ENCODE peak calls at places on chromosomes 16 and 17, in six cellular contexts. I is tibial nerve; Q is activated naive CD4-positive, alpha-beta T cell treated with anti-CD3 and anti-CD28 coated beads, Interleukin-2, amount 10 ng/mL, durations not matched to agents 7 days and 5 days; P is NCI-H1694 treated with DMSO at 0.1 percent for 48 hours; L is HEK293T; U is left ventricle myocardium inferior. A is an unnamed sample.

GRCh38 chr16:27291722-27292240 is 22.0 kb upstream of the IL4R start:
- DNase-seq in Q (no peak), L (no peak), P (no peak), U (no peak), I (no peak), A (no peak)

GRCh38 chr17:81285179-81285878 is 9.8 kb downstream of the SLC38A10 start:
- DNase-seq in P (no peak), I (peak; percentile 58), Q (peak; percentile 75), U (peak; percentile 84), L (no peak), A (peak; percentile 85)

GRCh38 chr17:38875477-38876080 is 5.7 kb downstream of the LASP1 start:
- DNase-seq in P (no peak), I (no peak), L (no peak), Q (no peak), U (no peak), A (no peak)

GRCh38 chr17:56440391-56440790 is 153.1 kb upstream of the NOG start:
- DNase-seq in U (no peak), L (no peak), I (no peak), Q (no peak), P (no peak), A (no peak)

GRCh38 chr17:58338907-58339774 is 10.5 kb upstream of the TSPOAP1 start:
- DNase-seq in P (no peak), L (no peak), U (peak; percentile 60), I (no peak), Q (peak; percentile 81), A (peak; percentile 81)

GRCh38 chr16:52963471-52963870 is 89.2 kb downstream of the CHD9NB start:
- DNase-seq in U (no peak), L (no peak), P (no peak), I (no peak), Q (no peak), A (no peak)

GRCh38 chr16:914453-914852 is 56.3 kb downstream of the LMF1 start:
- DNase-seq in U (no peak), Q (no peak), L (peak; percentile 26), I (no peak), P (no peak), A (no peak)

GRCh38 chr17:82659886-82660285 is 11.6 kb upstream of the WDR45B start:
- DNase-seq in L (no peak), Q (no peak), U (no peak), I (no peak), P (no peak), A (no peak)

GRCh38 chr16:61829631-61830030 is 206.6 kb downstream of the CDH8 start:
- DNase-seq in L (no peak), P (no peak), I (no peak), Q (no peak), U (no peak), A (no peak)

GRCh38 chr16:30567991-30568638 is 3.4 kb downstream of the ZNF688 start:
- DNase-seq in Q (peak; percentile 72), L (no peak), U (no peak), P (no peak), I (no peak), A (peak; percentile 80)

GRCh38 chr17:51395621-51396020 is 135.3 kb downstream of the UTP18 start:
- DNase-seq in U (no peak), Q (no peak), I (no peak), L (no peak), P (no peak), A (no peak)

GRCh38 chr16:73878616-73879015 is 418.0 kb upstream of the PSMD7 start:
- DNase-seq in I (no peak), Q (no peak), U (no peak), P (peak; percentile 51), L (peak; percentile 49), A (no peak)

GRCh38 chr17:60135951-60136666 is 13.7 kb upstream of the CA4 start:
- DNase-seq in L (no peak), U (no peak), I (no peak), Q (peak; percentile 20), P (no peak), A (peak; percentile 39)

GRCh38 chr17:66255112-66255511 is 25.9 kb upstream of the APOH start:
- DNase-seq in Q (peak; percentile 43), U (no peak), I (peak; percentile 60), L (peak; percentile 68), P (peak; percentile 4), A (no peak)

GRCh38 chr16:84618428-84619102 is 687 bp upstream of the COTL1 start:
- DNase-seq in U (no peak), L (peak; percentile 50), I (no peak), Q (no peak), P (no peak), A (no peak)

GRCh38 chr16:59047114-59047513 is 313.0 kb upstream of the GOT2 start:
- DNase-seq in I (no peak), P (no peak), U (no peak), L (no peak), Q (no peak), A (no peak)

GRCh38 chr17:3894927-3895343 is 2.1 kb upstream of the CAMKK1 start:
- DNase-seq in L (no peak), P (no peak), U (no peak), I (no peak), Q (no peak), A (no peak)

GRCh38 chr17:73710095-73710592 is 65.9 kb upstream of the SDK2 start:
- DNase-seq in U (peak; percentile 55), I (peak; percentile 85), P (peak; percentile 51), L (peak; percentile 83), Q (peak; percentile 80), A (peak; percentile 78)

GRCh38 chr16:50396770-50397525 is 28.2 kb upstream of the BRD7 start:
- DNase-seq in P (no peak), I (no peak), L (no peak), U (no peak), Q (no peak), A (no peak)

GRCh38 chr17:50051082-50051576 is 4.8 kb upstream of the ITGA3 start:
- DNase-seq in Q (peak; percentile 65), P (no peak), L (no peak), U (no peak), I (no peak), A (peak; percentile 84)

GRCh38 chr17:2688351-2689342 is 22.9 kb downstream of the CLUH start:
- DNase-seq in Q (no peak), L (peak; percentile 4), P (no peak), I (no peak), U (peak; percentile 37), A (no peak)

GRCh38 chr17:70172921-70173320 is 3.6 kb downstream of the KCNJ2 start:
- DNase-seq in Q (no peak), L (no peak), I (no peak), U (no peak), P (no peak), A (no peak)

GRCh38 chr16:19432429-19432828 is 14.7 kb downstream of the TMC5 start:
- DNase-seq in P (no peak), U (no peak), Q (no peak), L (no peak), I (no peak), A (no peak)

GRCh38 chr17:48624544-48625501 is 1.3 kb downstream of the HOXB9 start:
- DNase-seq in U (no peak), I (no peak), Q (peak; percentile 41), P (no peak), L (no peak), A (peak; percentile 71)